ENCODE peak calls at places on chromosome 15, in nine cellular contexts. H, P, Y, Q, Z, M, K, A and C are unnamed samples.
A peak's percentile ranks its signal among the peaks of the same experiment; 100 is the strongest.

GRCh38 chr15:56832125-56832524 is 86.3 kb upstream of the TCF12 start:
- DNase-seq in H (no peak), Z (no peak), K (no peak), Q (no peak), M (peak; percentile 24), A (peak; percentile 76), P (no peak), Y (peak; percentile 53), C (peak; percentile 91)

GRCh38 chr15:98421419-98422085 is 226.8 kb upstream of the IGF1R start:
- DNase-seq in P (peak; percentile 90), H (peak; percentile 8), Q (peak; percentile 28), K (no peak), Y (peak; percentile 59), A (peak; percentile 75), M (peak; percentile 80), Z (peak; percentile 65), C (peak; percentile 11)

GRCh38 chr15:41512512-41513281 is 930 bp downstream of the LTK start:
- DNase-seq in Q (no peak), M (peak; percentile 35), Z (no peak), A (peak; percentile 55), P (peak; percentile 28), Y (peak; percentile 40), H (no peak), K (no peak), C (no peak)

GRCh38 chr15:81293728-81294500 is 30.0 kb downstream of the STARD5 start:
- DNase-seq in A (peak; percentile 42), H (no peak), P (no peak), K (no peak), M (no peak), Q (no peak), Y (no peak), Z (peak; percentile 70), C (no peak)

GRCh38 chr15:54687628-54688027 is 509.1 kb downstream of the RSL24D1 start:
- DNase-seq in H (no peak), Z (no peak), M (no peak), A (no peak), K (no peak), Y (no peak), P (no peak), Q (no peak), C (no peak)

GRCh38 chr15:68672781-68673205 is 94.0 kb downstream of the CORO2B start:
- DNase-seq in A (no peak), P (peak; percentile 68), K (no peak), Y (no peak), Q (no peak), Z (no peak), H (no peak), M (peak; percentile 21), C (no peak)

GRCh38 chr15:53833134-53833624 is 73.7 kb upstream of the WDR72 start:
- DNase-seq in Z (no peak), H (no peak), P (no peak), A (peak; percentile 41), K (no peak), Q (peak; percentile 51), Y (peak; percentile 50), M (no peak), C (no peak)

GRCh38 chr15:20353966-20354883 is 187.4 kb downstream of the GOLGA6L6 start:
- DNase-seq in H (no peak), M (no peak), Z (no peak), P (no peak), K (no peak), A (peak; percentile 25), Y (no peak), Q (no peak), C (no peak)

GRCh38 chr15:77584201-77584600 is 48.5 kb downstream of the LINGO1 start:
- DNase-seq in K (no peak), P (peak; percentile 60), A (no peak), M (no peak), Q (no peak), Y (no peak), H (no peak), Z (no peak), C (no peak)

GRCh38 chr15:64112904-64113303 is 17.1 kb downstream of the SNX1 start:
- DNase-seq in Q (peak; percentile 6), A (no peak), P (no peak), K (no peak), M (peak; percentile 25), H (no peak), Y (no peak), Z (no peak), C (peak; percentile 80)

GRCh38 chr15:39692464-39693327 is 89.9 kb downstream of the FSIP1 start:
- DNase-seq in Q (no peak), M (no peak), P (peak; percentile 96), H (no peak), A (no peak), Z (no peak), Y (no peak), K (no peak), C (no peak)